ENCODE peak calls at places on chromosomes 5 and 9, in seven cellular contexts. R is IMR-90, L is HepG2, D is mammary epithelial cell, I is K562, N is fibroblast of lung, B is mesenchymal stem cell. E is an unnamed sample.

GRCh38 chr5:175003531-175003930 is 279.1 kb downstream of the MSX2 start:
- DNase-seq in R (no peak), L (no peak), D (no peak), I (no peak), N (no peak), B (no peak), E (no peak)

GRCh38 chr5:139137703-139138102 is 60.5 kb downstream of the SIL1 start:
- DNase-seq in R (peak; percentile 26), L (peak; percentile 16), D (peak; percentile 52), I (peak; percentile 39), N (peak; percentile 49), B (peak; percentile 35), E (peak; percentile 51)

GRCh38 chr5:96794757-96795156 is 13.0 kb downstream of the ERAP1 start:
- DNase-seq in R (no peak), L (no peak), D (no peak), I (no peak), N (no peak), B (no peak), E (no peak)

GRCh38 chr5:10834695-10835094 is 73.7 kb upstream of the DAP start:
- DNase-seq in R (no peak), L (no peak), D (no peak), I (no peak), N (no peak), B (no peak), E (no peak)

GRCh38 chr9:1044643-1045042 is 5.5 kb upstream of the DMRT2 start:
- DNase-seq in R (no peak), L (no peak), D (no peak), I (no peak), N (no peak), B (no peak), E (no peak)

GRCh38 chr5:135875567-135875966 is 20.1 kb downstream of the IL9 start:
- DNase-seq in R (no peak), L (no peak), D (no peak), I (no peak), N (no peak), B (no peak), E (no peak)

GRCh38 chr5:36090033-36090432 is 23.4 kb upstream of the UGT3A2 start:
- DNase-seq in R (peak; percentile 17), L (peak; percentile 30), D (peak; percentile 21), I (no peak), N (peak; percentile 11), B (peak; percentile 48), E (peak; percentile 49)

GRCh38 chr5:174312270-174312617 is 266.7 kb downstream of the NSG2 start:
- DNase-seq in R (no peak), L (no peak), D (no peak), I (no peak), N (no peak), B (no peak), E (no peak)

GRCh38 chr5:118551031-118551430 is 437.3 kb downstream of the DTWD2 start:
- DNase-seq in R (no peak), L (no peak), D (peak; percentile 51), I (no peak), N (peak; percentile 2), B (no peak), E (no peak)

GRCh38 chr9:81585191-81585763 is 104.1 kb downstream of the TLE1 start:
- DNase-seq in R (no peak), L (no peak), D (no peak), I (no peak), N (no peak), B (no peak), E (peak; percentile 61)

GRCh38 chr5:124663101-124663506 is 83.3 kb downstream of the ZNF608 start:
- DNase-seq in R (no peak), L (peak; percentile 95), D (peak; percentile 35), I (peak; percentile 44), N (no peak), B (peak; percentile 51), E (no peak)

GRCh38 chr5:132259061-132259851 is 1.8 kb downstream of the PDLIM4 start:
- DNase-seq in R (peak; percentile 95), L (no peak), D (peak; percentile 86), I (peak; percentile 62), N (peak; percentile 94), B (peak; percentile 93), E (peak; percentile 72)

GRCh38 chr5:112641515-112642110 is 96.1 kb upstream of the APC start:
- DNase-seq in R (no peak), L (no peak), D (no peak), I (no peak), N (no peak), B (no peak), E (no peak)

GRCh38 chr9:99103909-99104458 is 929 bp upstream of the TGFBR1 start:
- DNase-seq in R (peak; percentile 61), L (no peak), D (no peak), I (no peak), N (peak; percentile 42), B (peak; percentile 43), E (peak; percentile 24)

GRCh38 chr5:159053708-159054107 is 46.0 kb downstream of the EBF1 start:
- DNase-seq in R (no peak), L (no peak), D (no peak), I (no peak), N (no peak), B (no peak), E (no peak)

GRCh38 chr5:154367101-154367500 is 78.7 kb upstream of the SAP30L start:
- DNase-seq in R (peak; percentile 87), L (no peak), D (peak; percentile 90), I (no peak), N (peak; percentile 68), B (peak; percentile 68), E (peak; percentile 33)

GRCh38 chr9:652896-653295 is 188.6 kb upstream of the DMRT1 start:
- DNase-seq in R (no peak), L (no peak), D (no peak), I (no peak), N (no peak), B (no peak), E (no peak)

GRCh38 chr5:156474251-156474650 is 147.3 kb downstream of the SGCD start:
- DNase-seq in R (peak; percentile 73), L (no peak), D (no peak), I (no peak), N (peak; percentile 40), B (peak; percentile 42), E (no peak)

GRCh38 chr5:80192507-80193241 is 63.2 kb downstream of the SERINC5 start:
- DNase-seq in R (peak; percentile 51), L (peak; percentile 31), D (no peak), I (no peak), N (peak; percentile 77), B (peak; percentile 26), E (no peak)

GRCh38 chr9:755454-756381 is 85.8 kb upstream of the DMRT1 start:
- DNase-seq in R (peak; percentile 92), L (peak; percentile 93), D (peak; percentile 89), I (no peak), N (peak; percentile 96), B (peak; percentile 95), E (peak; percentile 89)

GRCh38 chr9:105007143-105007542 is 79.2 kb upstream of the ABCA1 start:
- DNase-seq in R (peak; percentile 92), L (no peak), D (peak; percentile 89), I (no peak), N (peak; percentile 96), B (peak; percentile 88), E (peak; percentile 80)
- H3K9ac ChIP-seq in R (peak overlapping the region; percentile 53), L (no peak overlapping the region), D (no peak overlapping the region), I (no peak overlapping the region), N (no peak overlapping the region), B (peak overlapping the region; percentile 78), E (no peak overlapping the region)

DNA sequence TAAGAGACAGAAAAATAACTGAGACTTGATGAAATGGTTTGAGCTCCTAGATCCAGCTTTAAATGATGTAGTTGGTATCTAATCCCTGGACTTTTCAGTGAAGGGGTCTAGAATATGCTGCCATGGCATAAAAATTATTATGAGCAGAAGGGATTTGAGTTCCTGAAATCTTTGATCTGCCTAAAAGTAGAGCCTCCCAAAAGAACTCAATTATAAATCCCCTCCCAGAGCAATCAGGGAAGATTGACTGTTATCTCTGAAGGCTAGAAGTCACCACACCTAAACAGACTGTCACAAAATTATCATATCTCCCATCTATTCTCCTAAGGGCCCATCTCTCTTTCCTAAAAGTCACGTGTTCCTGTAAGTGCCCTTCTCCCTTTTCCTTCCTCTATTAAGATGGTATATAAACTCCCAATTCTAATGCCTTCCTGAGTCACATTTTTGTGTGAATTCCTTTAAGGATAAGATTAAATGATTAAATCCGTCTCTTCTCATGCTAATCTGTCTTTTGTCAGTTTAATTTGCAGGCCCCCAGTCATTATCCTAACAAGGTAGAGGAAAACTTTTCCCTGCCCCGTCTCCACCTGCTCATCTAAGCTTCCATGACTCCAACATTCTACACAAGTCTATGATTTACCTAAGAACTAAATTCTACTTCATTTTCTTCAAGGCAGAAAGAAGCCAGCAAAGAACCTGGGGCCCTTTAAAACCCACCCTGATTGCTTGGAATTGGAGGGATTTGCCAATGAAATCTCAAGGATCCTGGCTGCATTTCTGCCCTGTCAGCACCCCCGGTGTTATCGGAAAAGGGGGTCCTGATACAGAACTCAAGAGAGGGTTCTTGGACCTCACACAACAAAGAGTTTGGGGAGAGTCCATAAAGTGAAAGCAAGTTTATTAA is 47.1 kb upstream of the PWWP2A start:
- DNase-seq in R (no peak), L (no peak), D (no peak), I (no peak), N (no peak), B (peak; percentile 25), E (no peak)
- H3K9ac ChIP-seq in R (peak overlapping the region; percentile 7), L (no peak overlapping the region), D (no peak overlapping the region), I (no peak overlapping the region), N (no peak overlapping the region), B (peak overlapping the region; percentile 86), E (peak overlapping the region; percentile 36)

GRCh38 chr5:18745591-18745987 is 1111.3 kb downstream of the TAF11L14 start:
- DNase-seq in R (no peak), L (peak; percentile 0), D (no peak), I (no peak), N (no peak), B (no peak), E (no peak)
- H3K9ac ChIP-seq in R (no peak overlapping the region), L (peak overlapping the region; percentile 69), D (no peak overlapping the region), I (no peak overlapping the region), N (no peak overlapping the region), B (peak overlapping the region; percentile 74), E (no peak overlapping the region)

GRCh38 chr5:34915856-34916192 is 313 bp downstream of the BRIX1 start:
- DNase-seq in R (no peak), L (no peak), D (no peak), I (no peak), N (peak; percentile 8), B (no peak), E (no peak)

GRCh38 chr5:34915139-34915855 is at the start of the genes BRIX1 and RAD1:
- DNase-seq in R (peak; percentile 98), L (peak; percentile 92), D (peak; percentile 97), I (peak; percentile 92), N (peak; percentile 98), B (peak; percentile 98), E (peak; percentile 98)

GRCh38 chr5:34913072-34913471 is 2.2 kb downstream of the RAD1 start:
- DNase-seq in R (peak; percentile 82), L (no peak), D (no peak), I (no peak), N (peak; percentile 50), B (no peak), E (no peak)

GRCh38 chr5:34916518-34916917 is 1.0 kb downstream of the BRIX1 start:
- DNase-seq in R (no peak), L (no peak), D (no peak), I (peak; percentile 39), N (no peak), B (no peak), E (no peak)

DNA sequence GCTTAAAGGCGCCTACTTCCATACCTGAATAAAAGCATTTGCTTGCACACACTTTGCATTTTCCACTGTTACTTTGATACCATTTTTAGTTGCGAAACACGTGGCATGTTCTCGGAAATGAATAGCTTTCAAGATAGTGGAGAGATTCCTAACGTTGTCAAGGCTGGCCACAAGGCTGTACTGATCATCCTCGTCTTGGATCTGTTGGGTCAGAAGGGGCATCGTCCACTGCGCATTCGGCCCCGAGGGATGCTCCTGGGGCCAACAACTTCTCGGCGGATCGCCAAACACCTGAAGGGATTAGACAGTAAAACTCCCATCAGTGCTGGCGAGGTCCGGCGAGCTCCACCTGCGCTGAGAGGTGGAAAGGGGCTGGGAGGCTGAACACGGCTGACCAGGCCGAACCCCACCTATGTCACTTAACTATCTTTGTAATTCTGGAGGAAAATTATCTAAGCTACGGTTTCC is 599 bp downstream of the RAD1 start:
- DNase-seq in R (peak; percentile 29), L (no peak), D (no peak), I (peak; percentile 55), N (peak; percentile 45), B (peak; percentile 59), E (no peak)
- H3K9ac ChIP-seq in R (peak overlapping the region; percentile 88), L (peak overlapping the region; percentile 97), D (peak overlapping the region; percentile 92), I (peak overlapping the region; percentile 100), N (peak overlapping the region; percentile 80), B (peak overlapping the region; percentile 95), E (peak overlapping the region; percentile 90)